ENCODE peak calls at places on chromosome 15, in ten cellular contexts. L is HS-27A, U is SK-N-MC, E is hypothalamus, Z is AG09319, W is GM03348, N is cerebellum, Q is DMS153, S is HFFc6, T is SHP77. J is an unnamed sample.

GRCh38 chr15:63805993-63806980 is 27.5 kb downstream of the HERC1 start:
- DNase-seq in E (no peak), Z (no peak), S (no peak), L (no peak), W (no peak), T (no peak), Q (no peak), U (no peak), N (no peak), J (no peak)

GRCh38 chr15:66570327-66570726 is 4.5 kb upstream of the LCTL start:
- DNase-seq in U (no peak), T (no peak), L (no peak), E (no peak), Q (no peak), W (no peak), N (no peak), Z (no peak), S (no peak), J (no peak)

GRCh38 chr15:101500865-101501551 is 11.5 kb upstream of the PCSK6 start:
- DNase-seq in N (no peak), S (no peak), W (no peak), U (no peak), T (no peak), L (no peak), Z (no peak), Q (no peak), E (no peak), J (no peak)

GRCh38 chr15:67064607-67065530 is 533 bp upstream of the SMAD3 start:
- DNase-seq in S (peak; percentile 37), E (peak; percentile 25), Z (no peak), N (no peak), W (no peak), U (no peak), L (no peak), T (no peak), Q (peak; percentile 5), J (peak; percentile 77)

GRCh38 chr15:96335429-96335807 is 4.9 kb downstream of the NR2F2 start:
- DNase-seq in Z (no peak), Q (no peak), S (no peak), W (no peak), E (no peak), U (no peak), N (no peak), L (no peak), T (no peak), J (no peak)

GRCh38 chr15:59668571-59668970 is 11.3 kb upstream of the GTF2A2 start:
- DNase-seq in Z (no peak), U (no peak), N (no peak), S (no peak), W (no peak), E (no peak), Q (no peak), L (no peak), T (no peak), J (no peak)

GRCh38 chr15:77742127-77742526 is 109.4 kb upstream of the LINGO1 start:
- DNase-seq in E (no peak), L (no peak), N (no peak), U (no peak), T (no peak), W (no peak), Q (no peak), Z (no peak), S (no peak), J (no peak)

GRCh38 chr15:81492303-81492702 is 118.3 kb upstream of the TMC3 start:
- DNase-seq in U (no peak), Z (no peak), T (no peak), E (no peak), Q (no peak), S (no peak), W (peak; percentile 47), N (peak; percentile 76), L (no peak), J (no peak)

GRCh38 chr15:90869601-90870353 is 1.4 kb downstream of the FURIN start:
- DNase-seq in L (peak; percentile 88), W (peak; percentile 83), S (peak; percentile 43), Q (peak; percentile 46), Z (no peak), U (peak; percentile 45), N (no peak), E (peak; percentile 51), T (peak; percentile 67), J (peak; percentile 80)

GRCh38 chr15:57509965-57510364 is 81.7 kb upstream of the MYZAP start:
- DNase-seq in U (no peak), L (no peak), T (peak; percentile 54), N (no peak), W (no peak), S (no peak), Z (no peak), E (no peak), Q (no peak), J (no peak)

GRCh38 chr15:85773916-85774315 is 20.8 kb downstream of the KLHL25 start:
- DNase-seq in T (no peak), E (no peak), Q (no peak), N (no peak), U (no peak), Z (no peak), S (no peak), L (no peak), W (no peak), J (no peak)

GRCh38 chr15:40105517-40106202 is 3.0 kb downstream of the BMF start:
- DNase-seq in N (no peak), S (no peak), W (no peak), U (no peak), E (no peak), Z (no peak), Q (no peak), L (no peak), T (no peak), J (peak; percentile 80)

GRCh38 chr15:91522609-91523332 is 330.7 kb upstream of the SLCO3A1 start:
- DNase-seq in L (no peak), E (peak; percentile 2), T (no peak), S (peak; percentile 56), U (no peak), Z (no peak), Q (no peak), W (peak; percentile 61), N (no peak), J (no peak)

GRCh38 chr15:40266828-40267304 is 16.0 kb downstream of the ANKRD63 start:
- DNase-seq in E (no peak), Z (peak; percentile 57), Q (no peak), L (peak; percentile 77), T (no peak), W (peak; percentile 96), N (peak; percentile 52), U (no peak), S (peak; percentile 90), J (no peak)

GRCh38 chr15:89825264-89825940 is 10.8 kb upstream of the ANPEP start:
- DNase-seq in N (no peak), T (no peak), E (no peak), Z (no peak), L (no peak), W (no peak), Q (no peak), U (no peak), S (no peak), J (no peak)

GRCh38 chr15:77295446-77295845 is 124.5 kb downstream of the PEAK1 start:
- DNase-seq in T (no peak), S (peak; percentile 72), U (no peak), Z (no peak), W (peak; percentile 24), Q (no peak), E (no peak), N (no peak), L (no peak), J (no peak)

GRCh38 chr15:59965741-59966140 is 38.4 kb upstream of the FOXB1 start:
- DNase-seq in L (no peak), S (no peak), E (no peak), N (no peak), T (no peak), Q (no peak), Z (no peak), U (no peak), W (no peak), J (no peak)

GRCh38 chr15:43792761-43793493 is 807 bp downstream of the SERF2 start:
- DNase-seq in L (no peak), N (no peak), S (no peak), W (peak; percentile 67), U (no peak), Z (no peak), T (no peak), E (no peak), Q (no peak), J (peak; percentile 74)

GRCh38 chr15:31077181-31077580 is 24.3 kb downstream of the TRPM1 start:
- DNase-seq in Q (no peak), N (no peak), W (no peak), L (no peak), S (no peak), Z (no peak), U (no peak), T (no peak), E (no peak), J (no peak)

GRCh38 chr15:59501531-59502113 is 63.6 kb downstream of the FAM81A start:
- DNase-seq in N (no peak), E (no peak), S (peak; percentile 52), U (peak; percentile 6), W (peak; percentile 44), T (peak; percentile 49), L (peak; percentile 47), Z (no peak), Q (no peak), J (no peak)

GRCh38 chr15:65376767-65377104 is 1.1 kb downstream of the IGDCC3 start:
- DNase-seq in Z (no peak), N (peak; percentile 37), E (no peak), U (no peak), L (no peak), Q (no peak), W (peak; percentile 27), T (no peak), S (no peak), J (no peak)

GRCh38 chr15:29322407-29322806 is 52.8 kb upstream of the NSMCE3 start:
- DNase-seq in E (no peak), T (peak; percentile 87), Z (no peak), W (no peak), N (no peak), S (no peak), Q (peak; percentile 66), L (no peak), U (no peak), J (no peak)

GRCh38 chr15:85494035-85494793 is 113.8 kb downstream of the AKAP13 start:
- DNase-seq in L (peak; percentile 89), N (no peak), W (peak; percentile 64), Q (peak; percentile 24), S (peak; percentile 94), U (no peak), T (peak; percentile 16), E (no peak), Z (no peak), J (no peak)

GRCh38 chr15:101068961-101069734 is 150.0 kb downstream of the LRRK1 start:
- DNase-seq in W (no peak), N (no peak), Z (peak; percentile 54), Q (no peak), E (no peak), U (no peak), T (no peak), S (peak; percentile 23), L (no peak), J (no peak)

GRCh38 chr15:78212546-78213424 is 21.6 kb downstream of the ACSBG1 start:
- DNase-seq in Z (no peak), U (no peak), S (peak; percentile 70), W (peak; percentile 88), L (peak; percentile 83), N (no peak), E (peak; percentile 83), T (peak; percentile 73), Q (no peak), J (peak; percentile 51)

GRCh38 chr15:29942144-29942543 is 119.9 kb upstream of the TJP1 start:
- DNase-seq in U (no peak), L (no peak), W (no peak), E (no peak), S (no peak), Q (no peak), N (no peak), T (no peak), Z (no peak), J (no peak)